ENCODE peak calls at places on chromosomes 12 and 14, in nine cellular contexts. O, A, R, Y, F, V, L, S and U are unnamed samples.
A peak's percentile ranks its signal among the peaks of the same experiment; 100 is the strongest.

GRCh38 chr14:63747836-63748235 is 20.0 kb upstream of the SGPP1 start:
- DNase-seq in O (no peak), A (no peak), R (no peak), Y (no peak), F (no peak), V (no peak), L (no peak), S (no peak), U (no peak)

GRCh38 chr12:131057722-131058515 is 104.2 kb downstream of the ADGRD1 start:
- DNase-seq in O (no peak), A (no peak), R (no peak), Y (peak; percentile 1), F (no peak), V (peak; percentile 56), L (no peak), S (no peak), U (no peak)

GRCh38 chr14:105489607-105490317 is 1.3 kb upstream of the TEDC1 start:
- DNase-seq in O (peak; percentile 92), A (peak; percentile 77), R (peak; percentile 24), Y (peak; percentile 68), F (peak; percentile 38), V (peak; percentile 95), L (peak; percentile 82), S (no peak), U (peak; percentile 89)

GRCh38 chr14:90850487-90850886 is 34.3 kb upstream of the TTC7B start:
- DNase-seq in O (no peak), A (peak; percentile 16), R (no peak), Y (no peak), F (no peak), V (no peak), L (peak; percentile 71), S (no peak), U (no peak)

GRCh38 chr14:36227802-36228201 is 51.3 kb upstream of the PTCSC3 start:
- DNase-seq in O (no peak), A (no peak), R (no peak), Y (no peak), F (no peak), V (no peak), L (peak; percentile 64), S (no peak), U (no peak)

GRCh38 chr12:79482323-79482722 is 208.4 kb downstream of the PAWR start:
- DNase-seq in O (no peak), A (no peak), R (no peak), Y (no peak), F (no peak), V (no peak), L (no peak), S (no peak), U (no peak)

GRCh38 chr12:121934318-121934682 is 15.9 kb downstream of the CFAP251 start:
- DNase-seq in O (no peak), A (no peak), R (no peak), Y (no peak), F (no peak), V (no peak), L (no peak), S (no peak), U (no peak)

GRCh38 chr12:34356233-34356987 is 334.1 kb downstream of the ALG10 start:
- DNase-seq in O (no peak), A (no peak), R (no peak), Y (no peak), F (no peak), V (no peak), L (no peak), S (no peak), U (no peak)

GRCh38 chr12:125651625-125652024 is 586.4 kb downstream of the AACS start:
- DNase-seq in O (no peak), A (no peak), R (no peak), Y (no peak), F (no peak), V (no peak), L (no peak), S (no peak), U (no peak)

GRCh38 chr12:71476513-71476912 is 36.9 kb downstream of the LGR5 start:
- DNase-seq in O (no peak), A (peak; percentile 53), R (no peak), Y (no peak), F (no peak), V (no peak), L (peak; percentile 88), S (peak; percentile 12), U (no peak)

GRCh38 chr12:49588761-49589516 is 16.5 kb downstream of the FAM186B start:
- DNase-seq in O (no peak), A (no peak), R (peak; percentile 49), Y (no peak), F (no peak), V (no peak), L (no peak), S (no peak), U (no peak)

GRCh38 chr14:59347915-59348314 is 117.3 kb downstream of the GPR135 start:
- DNase-seq in O (no peak), A (no peak), R (no peak), Y (no peak), F (no peak), V (no peak), L (no peak), S (no peak), U (no peak)

GRCh38 chr14:102825307-102826095 is 48.3 kb downstream of the TRAF3 start:
- DNase-seq in O (no peak), A (no peak), R (no peak), Y (no peak), F (no peak), V (no peak), L (no peak), S (no peak), U (no peak)